ENCODE peak calls at places on chromosomes 16 and 17, in ten cellular contexts. Z, M, F, I, N, J, B, P, S and K are unnamed samples.

GRCh38 chr17:42517516-42517915 is 18.5 kb upstream of the NAGLU start:
- DNase-seq in Z (peak), M (peak), F (peak), I (peak), N (peak), J (peak), B (peak), P (peak), S (peak), K (peak)

GRCh38 chr17:27203241-27203640 is 90.7 kb upstream of the WSB1 start:
- DNase-seq in Z (no peak), M (no peak), F (no peak), I (no peak), N (no peak), J (no peak), B (no peak), P (no peak), S (no peak), K (no peak)

GRCh38 chr17:55527520-55528118 is 16.4 kb upstream of the SMIM36 start:
- DNase-seq in Z (peak), M (peak), F (no peak), I (no peak), N (peak), J (no peak), B (no peak), P (peak), S (peak), K (peak)

GRCh38 chr16:72313903-72314302 is 141.9 kb upstream of the PMFBP1 start:
- DNase-seq in Z (no peak), M (no peak), F (no peak), I (no peak), N (no peak), J (no peak), B (no peak), P (no peak), S (no peak), K (no peak)

GRCh38 chr16:88619859-88620655 is 18.3 kb upstream of the IL17C start:
- DNase-seq in Z (no peak), M (peak), F (peak), I (no peak), N (no peak), J (peak), B (no peak), P (no peak), S (peak), K (no peak)

GRCh38 chr17:19440421-19440820 is 29.4 kb downstream of the RNF112 start:
- DNase-seq in Z (no peak), M (no peak), F (no peak), I (no peak), N (no peak), J (no peak), B (no peak), P (no peak), S (no peak), K (no peak)

GRCh38 chr17:17913695-17914332 is 58.4 kb downstream of the TOM1L2 start:
- DNase-seq in Z (peak), M (peak), F (peak), I (peak), N (peak), J (no peak), B (no peak), P (peak), S (peak), K (peak)

GRCh38 chr16:3008749-3009088 is 4.0 kb upstream of the CLDN9 start:
- DNase-seq in Z (no peak), M (no peak), F (no peak), I (no peak), N (no peak), J (no peak), B (no peak), P (no peak), S (no peak), K (no peak)

GRCh38 chr17:9195961-9196668 is 174.8 kb downstream of the NTN1 start:
- DNase-seq in Z (peak), M (no peak), F (no peak), I (no peak), N (no peak), J (no peak), B (no peak), P (no peak), S (no peak), K (no peak)

GRCh38 chr16:67563708-67564468 is 1.6 kb downstream of the CTCF start:
- DNase-seq in Z (peak), M (peak), F (peak), I (no peak), N (peak), J (no peak), B (no peak), P (peak), S (peak), K (peak)

GRCh38 chr16:68275611-68276191 is 11.4 kb downstream of the SLC7A6 start:
- DNase-seq in Z (no peak), M (no peak), F (peak), I (no peak), N (no peak), J (peak), B (no peak), P (no peak), S (no peak), K (no peak)

GRCh38 chr17:13306310-13306962 is 288.6 kb upstream of the ELAC2 start:
- DNase-seq in Z (peak), M (peak), F (no peak), I (no peak), N (no peak), J (no peak), B (no peak), P (peak), S (peak), K (no peak)

DNA sequence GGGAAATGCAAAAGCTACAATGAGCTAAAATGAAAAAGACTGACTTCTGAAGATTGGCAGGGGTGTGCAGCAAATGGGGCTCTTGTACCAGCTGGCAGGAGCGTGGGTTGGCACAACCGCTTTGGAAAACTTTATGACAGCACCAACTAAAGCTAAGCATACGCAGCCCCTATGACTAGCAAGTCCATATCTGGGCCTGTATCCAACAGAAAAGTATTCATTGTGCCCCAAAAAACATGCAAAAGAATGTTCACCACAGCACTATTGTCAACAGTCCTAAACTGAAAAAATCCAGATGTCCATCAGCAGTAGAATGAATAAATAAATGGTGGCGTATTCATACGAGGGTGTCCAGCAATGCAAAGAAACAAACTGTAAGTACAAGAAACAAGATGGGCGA is 22.6 kb upstream of the ITGA3 start:
- DNase-seq in Z (no peak), M (peak), F (no peak), I (no peak), N (no peak), J (no peak), B (no peak), P (peak), S (no peak), K (no peak)
- H3K27ac ChIP-seq in Z (no peak), M (peak), F (no peak), I (peak), N (no peak), J (no peak), B (no peak), P (no peak), S (peak), K (peak)

GRCh38 chr16:46826618-46827017 is 4.4 kb downstream of the C16orf87 start:
- DNase-seq in Z (no peak), M (peak), F (no peak), I (no peak), N (no peak), J (no peak), B (no peak), P (no peak), S (peak), K (no peak)
- H3K4me3 ChIP-seq in Z (no peak), M (peak), F (no peak), I (no peak), N (no peak), J (peak), B (no peak), P (no peak), S (peak), K (no peak)

GRCh38 chr16:11697319-11697718 is 29.1 kb downstream of the SNN start:
- DNase-seq in Z (no peak), M (no peak), F (no peak), I (no peak), N (no peak), J (no peak), B (no peak), P (no peak), S (no peak), K (no peak)

GRCh38 chr16:11696266-11697012 is 28.2 kb downstream of the SNN start:
- DNase-seq in Z (no peak), M (no peak), F (no peak), I (no peak), N (no peak), J (no peak), B (no peak), P (no peak), S (no peak), K (no peak)

GRCh38 chr16:11699234-11699894 is 31.1 kb downstream of the SNN start:
- DNase-seq in Z (no peak), M (no peak), F (no peak), I (no peak), N (no peak), J (no peak), B (no peak), P (no peak), S (no peak), K (no peak)

GRCh38 chr16:11698271-11698689 is 30.0 kb downstream of the SNN start:
- DNase-seq in Z (no peak), M (peak), F (no peak), I (no peak), N (no peak), J (no peak), B (no peak), P (no peak), S (no peak), K (no peak)

DNA sequence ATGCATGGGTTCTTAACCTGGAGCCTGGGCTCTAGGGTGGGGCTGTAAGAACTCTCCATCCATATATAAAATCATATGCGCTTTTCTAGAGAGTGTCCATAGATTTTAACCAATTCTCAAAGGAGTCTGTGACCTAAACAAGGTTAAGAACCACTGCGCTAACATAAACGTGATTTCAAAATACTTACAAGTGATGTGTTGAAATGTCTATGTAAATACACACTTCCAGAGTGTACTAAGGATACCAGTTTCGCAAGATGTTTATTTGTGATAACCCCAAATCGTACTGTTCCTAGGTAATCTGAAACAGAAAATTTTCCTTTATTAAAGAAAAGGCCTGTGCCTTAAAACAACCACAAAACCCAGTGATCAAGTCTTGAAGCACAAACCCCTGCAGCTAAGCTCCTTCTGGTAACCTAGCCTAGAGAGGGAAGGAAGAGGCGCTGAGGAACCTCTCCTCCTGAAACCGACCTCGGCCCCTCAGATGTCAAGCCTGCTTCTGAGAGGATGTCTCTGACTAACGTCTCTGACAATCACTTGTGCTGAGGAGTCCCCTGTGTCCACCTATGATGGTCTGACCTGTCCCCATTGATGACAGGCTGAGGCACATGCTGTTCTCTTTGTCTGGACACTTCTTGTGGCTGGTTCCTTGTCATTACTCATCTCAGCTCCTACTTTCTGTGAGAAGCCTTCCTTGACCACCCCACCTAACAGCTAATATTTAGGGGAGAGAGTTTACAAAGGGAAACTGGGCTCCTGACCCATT is 32.2 kb downstream of the SNN start:
- DNase-seq in Z (no peak), M (peak), F (no peak), I (no peak), N (no peak), J (no peak), B (no peak), P (peak), S (no peak), K (no peak)
- H3K27ac ChIP-seq in Z (no peak), M (peak), F (no peak), I (peak), N (no peak), J (no peak), B (no peak), P (no peak), S (no peak), K (no peak)

GRCh38 chr16:5502944-5503343 is 405.3 kb upstream of the EEF2KMT start:
- DNase-seq in Z (no peak), M (no peak), F (no peak), I (no peak), N (no peak), J (no peak), B (no peak), P (no peak), S (no peak), K (no peak)

GRCh38 chr16:5506021-5506420 is 408.4 kb upstream of the EEF2KMT start:
- DNase-seq in Z (no peak), M (no peak), F (no peak), I (no peak), N (no peak), J (no peak), B (no peak), P (no peak), S (no peak), K (no peak)

GRCh38 chr16:5505093-5505887 is 407.7 kb upstream of the EEF2KMT start:
- DNase-seq in Z (no peak), M (no peak), F (no peak), I (no peak), N (no peak), J (no peak), B (no peak), P (no peak), S (no peak), K (no peak)

GRCh38 chr16:5502467-5502869 is 404.9 kb upstream of the EEF2KMT start:
- DNase-seq in Z (peak), M (no peak), F (no peak), I (no peak), N (no peak), J (no peak), B (no peak), P (no peak), S (no peak), K (peak)

GRCh38 chr16:5504028-5504758 is 406.6 kb upstream of the EEF2KMT start:
- DNase-seq in Z (peak), M (no peak), F (no peak), I (no peak), N (no peak), J (no peak), B (no peak), P (no peak), S (no peak), K (peak)
- H3K4me3 ChIP-seq in Z (no peak), M (no peak), F (no peak), I (no peak), N (no peak), J (no peak), B (no peak), P (no peak), S (no peak), K (no peak)

DNA sequence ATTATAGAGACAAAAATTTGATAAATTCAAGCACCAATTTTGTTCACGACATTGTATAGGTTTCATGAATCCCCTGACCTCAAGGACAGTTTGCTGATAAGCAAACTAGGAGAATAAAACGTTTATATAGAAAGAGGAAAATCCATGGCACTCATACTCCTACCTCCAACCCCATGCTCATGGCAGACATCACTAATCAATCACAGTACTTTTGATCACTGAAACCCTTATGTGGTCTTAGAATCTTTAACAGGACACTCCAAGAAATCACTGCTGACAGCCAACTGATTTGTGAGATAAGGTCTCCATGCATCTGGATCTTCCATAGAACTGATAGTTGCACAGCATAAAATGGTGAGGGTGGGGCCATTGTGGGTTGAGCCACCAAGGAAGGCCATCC is 4.7 kb upstream of the NHERF1 start:
- DNase-seq in Z (no peak), M (no peak), F (no peak), I (no peak), N (no peak), J (no peak), B (no peak), P (no peak), S (no peak), K (no peak)
- H3K27ac ChIP-seq in Z (no peak), M (no peak), F (no peak), I (no peak), N (no peak), J (peak), B (peak), P (no peak), S (no peak), K (no peak)

DNA sequence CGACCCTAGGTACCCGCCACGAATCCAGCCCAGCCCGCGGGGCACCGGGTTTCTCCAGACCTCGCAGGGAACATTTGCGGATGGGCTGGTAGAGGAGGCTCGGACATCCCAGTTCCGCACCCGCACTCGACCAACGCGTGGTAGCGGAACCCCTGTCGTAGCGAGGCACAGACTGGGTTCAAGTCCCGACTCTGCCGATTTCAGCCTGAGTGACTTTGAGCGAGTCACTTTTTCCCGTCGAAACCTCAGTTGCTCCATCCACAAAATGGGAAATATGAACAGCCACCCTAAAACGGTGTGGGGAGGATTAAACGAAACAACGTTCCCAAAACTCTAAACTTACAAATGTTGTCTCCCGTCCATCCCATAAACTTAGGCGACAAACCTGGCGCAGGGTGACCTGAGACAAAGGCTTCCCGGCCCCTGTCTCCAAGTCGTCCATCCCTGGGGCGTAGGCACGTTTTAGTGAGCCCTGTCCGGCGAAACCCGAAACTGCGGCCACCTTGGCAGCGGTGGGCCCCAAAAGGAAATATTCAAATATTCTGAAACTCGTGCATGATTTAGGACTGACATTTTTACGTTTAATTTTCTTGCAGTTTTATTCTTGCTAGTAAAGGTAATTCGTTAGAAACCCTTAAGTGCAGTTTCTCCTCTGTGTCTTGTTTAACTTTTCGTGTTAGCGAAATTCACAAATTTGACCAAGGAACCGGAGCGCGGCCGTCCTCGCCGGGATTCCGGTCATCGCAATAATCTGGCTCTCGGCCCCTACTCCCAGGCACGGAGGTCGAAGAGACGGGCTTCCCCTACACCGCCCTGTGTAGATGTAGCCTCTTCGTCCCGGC is 2.0 kb upstream of the MLLT6 start:
- DNase-seq in Z (no peak), M (no peak), F (peak), I (peak), N (no peak), J (peak), B (no peak), P (no peak), S (no peak), K (no peak)
- H3K4me3 ChIP-seq in Z (no peak), M (peak), F (peak), I (peak), N (peak), J (peak), B (peak), P (peak), S (peak), K (peak)

GRCh38 chr17:32854177-32854576 is 22.7 kb downstream of the MYO1D start:
- DNase-seq in Z (peak), M (no peak), F (no peak), I (no peak), N (no peak), J (no peak), B (no peak), P (no peak), S (no peak), K (no peak)

GRCh38 chr17:32846143-32846542 is 30.8 kb downstream of the MYO1D start:
- DNase-seq in Z (peak), M (no peak), F (no peak), I (no peak), N (no peak), J (no peak), B (no peak), P (no peak), S (no peak), K (no peak)

GRCh38 chr17:32852811-32853210 is 24.1 kb downstream of the MYO1D start:
- DNase-seq in Z (no peak), M (no peak), F (no peak), I (no peak), N (no peak), J (no peak), B (no peak), P (peak), S (no peak), K (no peak)

GRCh38 chr17:32847977-32848376 is 28.9 kb downstream of the MYO1D start:
- DNase-seq in Z (no peak), M (no peak), F (no peak), I (no peak), N (no peak), J (no peak), B (no peak), P (no peak), S (no peak), K (no peak)

GRCh38 chr17:32849879-32850278 is 27.0 kb downstream of the MYO1D start:
- DNase-seq in Z (no peak), M (no peak), F (no peak), I (no peak), N (no peak), J (no peak), B (no peak), P (no peak), S (no peak), K (no peak)
- H3K27ac ChIP-seq in Z (no peak), M (no peak), F (no peak), I (no peak), N (no peak), J (no peak), B (no peak), P (no peak), S (no peak), K (no peak)

GRCh38 chr17:75524269-75524970 is 1.1 kb upstream of the LLGL2 start:
- DNase-seq in Z (no peak), M (no peak), F (no peak), I (no peak), N (no peak), J (no peak), B (no peak), P (no peak), S (no peak), K (no peak)
- H3K4me3 ChIP-seq in Z (peak), M (no peak), F (peak), I (peak), N (peak), J (no peak), B (peak), P (peak), S (no peak), K (no peak)